ENCODE peak calls at places on chromosomes 12 and 14, in six cellular contexts. C is upper lobe of right lung; M is activated CD8-positive, alpha-beta memory T cell treated with anti-CD3 and anti-CD28 coated beads, Interleukin-2, amount 50 U/mL, for 4 hours; Z is AG09309; R is suprapubic skin; P is GM12865. B is an unnamed sample.

GRCh38 chr12:98532687-98533304 is 17.4 kb downstream of the TMPO start:
- DNase-seq in C (no peak), M (no peak), Z (no peak), R (no peak), P (peak; percentile 48), B (no peak)

GRCh38 chr14:93299831-93300230 is 33.0 kb downstream of the BTBD7 start:
- DNase-seq in C (no peak), M (no peak), Z (no peak), R (no peak), P (no peak), B (no peak)

GRCh38 chr12:122929812-122930211 is 33.9 kb upstream of the VPS37B start:
- DNase-seq in C (no peak), M (no peak), Z (no peak), R (no peak), P (no peak), B (no peak)

GRCh38 chr12:66107451-66107915 is 23.1 kb downstream of the LLPH start:
- DNase-seq in C (no peak), M (peak; percentile 19), Z (peak; percentile 89), R (no peak), P (peak; percentile 91), B (peak; percentile 72)

GRCh38 chr14:74491952-74492351 is 1.2 kb downstream of the NPC2 start:
- DNase-seq in C (no peak), M (no peak), Z (no peak), R (no peak), P (peak; percentile 69), B (no peak)

GRCh38 chr12:54195080-54195479 is 6.3 kb upstream of the SMUG1 start:
- DNase-seq in C (no peak), M (no peak), Z (no peak), R (no peak), P (no peak), B (no peak)

GRCh38 chr12:77893918-77894317 is 63.2 kb downstream of the NAV3 start:
- DNase-seq in C (no peak), M (no peak), Z (no peak), R (no peak), P (no peak), B (peak; percentile 89)

GRCh38 chr12:52311282-52311643 is 9.9 kb downstream of the KRT83 start:
- DNase-seq in C (no peak), M (no peak), Z (no peak), R (no peak), P (no peak), B (no peak)

GRCh38 chr12:42725839-42726238 is 136.3 kb upstream of the PRICKLE1 start:
- DNase-seq in C (no peak), M (no peak), Z (peak; percentile 53), R (no peak), P (no peak), B (no peak)

GRCh38 chr14:68651652-68652432 is 141.0 kb downstream of the ZFP36L1 start:
- DNase-seq in C (no peak), M (no peak), Z (no peak), R (no peak), P (no peak), B (peak; percentile 44)

GRCh38 chr12:113467154-113467513 is 4.5 kb downstream of the LHX5 start:
- DNase-seq in C (no peak), M (no peak), Z (no peak), R (no peak), P (no peak), B (no peak)

GRCh38 chr14:56357478-56357877 is 222.1 kb upstream of the TMEM260 start:
- DNase-seq in C (no peak), M (no peak), Z (no peak), R (no peak), P (no peak), B (no peak)